ENCODE peak calls at places on chromosomes 5 and 9, in five cellular contexts. U, W, D, M and O are unnamed samples.

GRCh38 chr5:111016801-111017200 is 54.7 kb upstream of the TSLP start:
- DNase-seq in U (no peak), W (no peak), D (no peak), M (no peak), O (no peak)

GRCh38 chr9:128169492-128169891 is 9.4 kb downstream of the BBLN start:
- DNase-seq in U (no peak), W (no peak), D (no peak), M (no peak), O (no peak)

GRCh38 chr5:157357823-157358222 is 91.9 kb downstream of the CYFIP2 start:
- DNase-seq in U (no peak), W (no peak), D (no peak), M (no peak), O (no peak)

GRCh38 chr9:19946446-19947109 is 157.7 kb upstream of the SLC24A2 start:
- DNase-seq in U (no peak), W (peak), D (no peak), M (no peak), O (peak)

GRCh38 chr5:39569857-39570256 is 145.1 kb upstream of the DAB2 start:
- DNase-seq in U (no peak), W (no peak), D (no peak), M (no peak), O (no peak)

GRCh38 chr5:176870110-176870591 is 29.0 kb downstream of the HK3 start:
- DNase-seq in U (no peak), W (peak), D (no peak), M (no peak), O (peak)

GRCh38 chr9:10050016-10050415 is 562.8 kb downstream of the PTPRD start:
- DNase-seq in U (no peak), W (no peak), D (no peak), M (no peak), O (no peak)

GRCh38 chr9:120571443-120572257 is 8.3 kb downstream of the CDK5RAP2 start:
- DNase-seq in U (no peak), W (no peak), D (no peak), M (no peak), O (no peak)

GRCh38 chr9:123999668-124000067 is 11.9 kb upstream of the LHX2 start:
- DNase-seq in U (no peak), W (no peak), D (no peak), M (no peak), O (no peak)

GRCh38 chr5:72018158-72018803 is 89.0 kb upstream of the MAP1B start:
- DNase-seq in U (peak), W (peak), D (no peak), M (no peak), O (peak)

GRCh38 chr5:154053468-154053867 is 14.7 kb downstream of the MFAP3 start:
- DNase-seq in U (no peak), W (no peak), D (no peak), M (no peak), O (no peak)

GRCh38 chr5:150485770-150486401 is 22.0 kb upstream of the NDST1 start:
- DNase-seq in U (no peak), W (peak), D (peak), M (no peak), O (peak)

GRCh38 chr5:144205141-144205551 is 34.5 kb downstream of the KCTD16 start:
- DNase-seq in U (no peak), W (peak), D (peak), M (no peak), O (peak)

GRCh38 chr9:27673626-27674025 is 100.3 kb upstream of the C9orf72 start:
- DNase-seq in U (no peak), W (no peak), D (no peak), M (no peak), O (peak)

GRCh38 chr5:95812100-95812472 is 10.4 kb downstream of the GLRX start:
- DNase-seq in U (no peak), W (peak), D (no peak), M (no peak), O (no peak)

GRCh38 chr5:115842952-115843351 is 1.2 kb downstream of the AP3S1 start:
- DNase-seq in U (no peak), W (no peak), D (no peak), M (no peak), O (no peak)

GRCh38 chr5:481347-481746 is 38.4 kb downstream of the EXOC3 start:
- DNase-seq in U (no peak), W (no peak), D (no peak), M (no peak), O (no peak)

GRCh38 chr9:128420060-128420650 is 502 bp upstream of the CERCAM start:
- DNase-seq in U (peak), W (peak), D (peak), M (no peak), O (peak)

GRCh38 chr5:149831492-149831891 is 101.4 kb downstream of the PPARGC1B start:
- DNase-seq in U (peak), W (no peak), D (no peak), M (no peak), O (no peak)

GRCh38 chr5:35456506-35456905 is 161.2 kb upstream of the SPEF2 start:
- DNase-seq in U (no peak), W (no peak), D (no peak), M (no peak), O (no peak)

GRCh38 chr5:124806026-124806856 is 59.8 kb upstream of the ZNF608 start:
- DNase-seq in U (no peak), W (peak), D (peak), M (no peak), O (peak)

GRCh38 chr5:151664694-151665583 is 21.8 kb downstream of the SPARC start:
- DNase-seq in U (no peak), W (no peak), D (no peak), M (no peak), O (no peak)

GRCh38 chr9:110842976-110843375 is 174.4 kb downstream of the MUSK start:
- DNase-seq in U (no peak), W (no peak), D (no peak), M (no peak), O (no peak)

GRCh38 chr9:116483622-116484482 is 203.3 kb upstream of the TRIM32 start:
- DNase-seq in U (no peak), W (no peak), D (no peak), M (no peak), O (no peak)

GRCh38 chr5:124670672-124671592 is 75.5 kb downstream of the ZNF608 start:
- DNase-seq in U (no peak), W (no peak), D (no peak), M (no peak), O (no peak)

GRCh38 chr5:179553875-179554274 is 3.5 kb downstream of the RUFY1 start:
- DNase-seq in U (no peak), W (no peak), D (no peak), M (no peak), O (no peak)

GRCh38 chr9:15329539-15330109 is 22.6 kb upstream of the TTC39B start:
- DNase-seq in U (no peak), W (no peak), D (no peak), M (no peak), O (no peak)

GRCh38 chr5:148469446-148470062 is 85.8 kb downstream of the FBXO38 start:
- DNase-seq in U (no peak), W (no peak), D (no peak), M (no peak), O (no peak)

GRCh38 chr5:137075163-137075970 is 423.8 kb downstream of the SPOCK1 start:
- DNase-seq in U (no peak), W (peak), D (no peak), M (no peak), O (peak)
- TF ChIP-seq CTCF in U (no peak), W (peak), D (peak), M (peak), O (peak)

DNA sequence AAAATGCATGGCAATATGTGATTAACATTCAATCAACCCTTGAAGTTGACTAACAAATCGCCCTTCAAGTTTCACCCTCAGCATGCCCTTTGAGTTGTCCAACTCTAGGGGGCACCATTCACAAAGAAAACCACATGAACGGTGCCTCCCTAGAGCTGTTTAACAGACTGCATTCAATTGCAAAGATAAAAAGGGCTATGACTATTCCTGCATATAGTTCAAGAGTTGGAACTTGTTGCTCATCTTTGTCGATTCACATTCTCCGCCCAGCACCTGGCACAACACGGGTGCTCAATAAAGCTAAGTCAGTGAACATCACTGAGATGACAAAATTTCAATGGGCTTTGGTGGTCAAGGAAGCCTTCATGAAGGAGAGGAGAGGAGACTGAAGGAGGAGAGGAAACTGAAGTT is 69.6 kb upstream of the SLC30A5 start:
- DNase-seq in U (no peak), W (peak), D (no peak), M (no peak), O (peak)
- TF ChIP-seq CTCF in U (no peak), W (peak), D (peak), M (no peak), O (peak)

GRCh38 chr5:175377816-175378215 is 66.2 kb downstream of the DRD1 start:
- DNase-seq in U (no peak), W (no peak), D (no peak), M (no peak), O (peak)
- TF ChIP-seq CTCF in U (no peak), W (no peak), D (no peak), M (no peak), O (no peak)

GRCh38 chr9:121703014-121703734 is 51.7 kb downstream of the DAB2IP start:
- DNase-seq in U (no peak), W (no peak), D (no peak), M (no peak), O (no peak)
- TF ChIP-seq CTCF in U (no peak), W (peak), D (peak), M (no peak), O (peak)

DNA sequence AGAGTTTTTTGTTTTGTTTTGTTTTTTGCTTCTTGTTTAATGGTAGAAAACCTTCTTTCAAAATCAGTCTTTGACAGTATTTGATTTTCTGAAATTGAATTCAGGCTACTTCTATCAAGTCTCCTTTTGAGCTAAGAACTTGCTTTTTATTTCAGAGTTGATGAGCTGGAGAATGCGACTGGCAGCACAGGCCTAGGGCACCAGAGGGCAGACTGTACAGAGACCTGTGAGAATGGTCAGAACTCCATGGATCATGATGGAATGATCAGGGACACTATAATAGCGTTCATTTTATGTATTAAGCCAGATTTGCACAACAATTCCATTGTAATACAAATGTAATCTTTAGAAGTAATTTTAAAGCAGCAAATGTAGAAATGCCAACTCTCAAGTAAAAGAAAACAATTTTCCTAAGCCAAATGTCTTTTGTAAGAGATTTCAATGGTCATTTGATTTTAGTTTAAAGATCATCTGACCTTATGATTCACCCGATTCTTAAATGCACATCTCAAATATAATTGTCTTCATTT is 902.4 kb downstream of the NR2F1-AS1 start:
- DNase-seq in U (no peak), W (no peak), D (no peak), M (no peak), O (no peak)
- TF ChIP-seq CTCF in U (no peak), W (peak), D (peak), M (no peak), O (no peak)

DNA sequence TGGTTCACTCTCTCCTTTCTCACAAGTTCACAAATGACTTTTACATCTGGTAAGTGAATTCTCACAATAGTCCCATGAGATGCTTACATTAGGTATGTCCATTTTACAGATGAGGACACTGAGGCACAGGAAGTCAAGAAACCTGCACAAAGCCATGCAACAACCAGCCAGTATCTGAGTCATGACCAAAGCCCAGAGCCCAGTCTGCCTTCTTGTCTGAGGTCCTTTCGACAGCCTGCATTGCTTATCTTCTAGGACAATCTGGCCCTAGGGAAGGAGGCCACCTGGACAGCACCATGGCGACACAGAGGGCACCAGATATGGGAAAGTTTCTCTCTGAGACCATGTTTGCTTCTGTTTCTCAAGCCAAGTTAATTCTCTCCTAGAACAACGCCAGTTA is 197.1 kb downstream of the NSG2 start:
- DNase-seq in U (no peak), W (no peak), D (no peak), M (no peak), O (no peak)
- TF ChIP-seq CTCF in U (no peak), W (no peak), D (no peak), M (no peak), O (no peak)

DNA sequence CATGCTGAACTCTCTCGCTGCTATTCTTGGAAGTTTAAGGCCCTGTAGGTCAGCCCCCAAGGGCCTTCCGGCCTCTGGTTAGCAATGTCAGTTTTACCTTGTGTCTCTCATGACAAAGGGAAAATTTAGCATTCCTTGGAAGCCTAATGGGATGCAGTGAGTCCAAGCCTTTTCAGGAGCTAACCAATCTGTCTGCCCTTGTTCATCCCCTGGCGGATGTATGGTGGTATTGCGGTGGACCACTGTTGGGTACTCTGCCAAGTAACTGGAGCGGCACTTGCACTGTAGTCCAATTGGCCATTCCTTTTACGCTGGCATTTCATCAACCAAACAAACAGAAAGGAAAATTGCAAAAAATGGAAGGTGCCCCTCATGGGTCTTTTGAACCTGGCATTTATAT is 318.4 kb upstream of the NMUR2 start:
- DNase-seq in U (no peak), W (no peak), D (no peak), M (no peak), O (peak)
- TF ChIP-seq CTCF in U (no peak), W (no peak), D (no peak), M (no peak), O (peak)

GRCh38 chr5:107104040-107104773 is 566.5 kb downstream of the EFNA5 start:
- DNase-seq in U (no peak), W (peak), D (no peak), M (no peak), O (no peak)

GRCh38 chr5:107104774-107105050 is 566.0 kb downstream of the EFNA5 start:
- DNase-seq in U (no peak), W (peak), D (no peak), M (no peak), O (no peak)

GRCh38 chr5:107103522-107103921 is 567.2 kb downstream of the EFNA5 start:
- DNase-seq in U (no peak), W (no peak), D (no peak), M (no peak), O (no peak)

GRCh38 chr5:107112207-107112606 is 558.5 kb downstream of the EFNA5 start:
- DNase-seq in U (no peak), W (no peak), D (no peak), M (no peak), O (no peak)

GRCh38 chr5:107108111-107108510 is 562.6 kb downstream of the EFNA5 start:
- DNase-seq in U (no peak), W (no peak), D (no peak), M (no peak), O (no peak)
- TF ChIP-seq CTCF in U (no peak), W (no peak), D (no peak), M (no peak), O (no peak)

GRCh38 chr9:131872006-131872405 is 132.1 kb upstream of the RAPGEF1 start:
- DNase-seq in U (no peak), W (no peak), D (no peak), M (no peak), O (no peak)
- TF ChIP-seq CTCF in U (no peak), W (peak), D (peak), M (no peak), O (peak)

DNA sequence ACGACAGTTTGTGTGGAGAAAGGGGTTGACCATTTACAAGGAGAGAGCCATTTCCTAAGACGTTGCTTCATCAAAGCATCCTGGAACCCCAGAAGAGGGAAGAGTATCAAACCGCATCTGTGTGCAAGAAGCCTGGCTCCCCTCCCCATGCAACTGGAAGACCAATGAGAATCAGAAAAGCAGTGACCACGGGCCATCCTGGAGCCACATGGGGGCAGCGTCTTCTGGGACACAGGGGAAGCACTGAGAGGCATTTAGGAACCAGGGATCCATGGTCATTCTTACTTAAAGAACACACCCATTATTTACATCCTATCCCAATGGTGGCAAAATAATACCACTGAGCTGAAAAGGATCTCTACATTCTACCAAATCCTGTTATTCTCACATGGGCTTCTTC is 29.3 kb downstream of the SEMA5A start:
- DNase-seq in U (no peak), W (no peak), D (no peak), M (no peak), O (no peak)
- TF ChIP-seq CTCF in U (no peak), W (peak), D (no peak), M (no peak), O (no peak)